ENCODE peak calls at places on chromosomes 13 and 19, in nine cellular contexts. R is aorta; U is CD8-positive, alpha-beta memory T cell; I is astrocyte; Z is endodermal cell; O is CD4-positive, CD25-positive, alpha-beta regulatory T cell; B is stomach; T is ovary; E is fibroblast of lung. G is an unnamed sample.

GRCh38 chr19:16386619-16387240 is 62.1 kb downstream of the KLF2 start:
- DNase-seq in R (no peak), U (peak; percentile 76), I (peak; percentile 32), Z (peak; percentile 85), O (peak; percentile 86), B (peak; percentile 50), T (peak; percentile 47), E (peak; percentile 40), G (no peak)

GRCh38 chr13:56735537-56735942 is 405.2 kb upstream of the PRR20A start:
- DNase-seq in R (no peak), U (no peak), I (no peak), Z (peak; percentile 83), O (no peak), B (no peak), T (no peak), E (no peak), G (no peak)

GRCh38 chr13:103007427-103007762 is 58.8 kb downstream of the SLC10A2 start:
- DNase-seq in R (no peak), U (no peak), I (no peak), Z (no peak), O (no peak), B (no peak), T (no peak), E (no peak), G (no peak)

GRCh38 chr19:5245631-5246553 is 94.7 kb downstream of the PTPRS start:
- DNase-seq in R (no peak), U (no peak), I (no peak), Z (no peak), O (no peak), B (no peak), T (no peak), E (no peak), G (no peak)

GRCh38 chr13:105787518-105788085 is 747.9 kb downstream of the EFNB2 start:
- DNase-seq in R (no peak), U (no peak), I (no peak), Z (no peak), O (no peak), B (no peak), T (no peak), E (no peak), G (no peak)

GRCh38 chr13:64525687-64526086 is 2704.4 kb downstream of the PCDH9 start:
- DNase-seq in R (no peak), U (no peak), I (no peak), Z (no peak), O (no peak), B (no peak), T (no peak), E (no peak), G (no peak)

GRCh38 chr19:6098574-6098973 is 11.7 kb downstream of the RFX2 start:
- DNase-seq in R (no peak), U (no peak), I (no peak), Z (no peak), O (no peak), B (no peak), T (no peak), E (no peak), G (no peak)

GRCh38 chr13:73943137-73943964 is 190.9 kb downstream of the KLF12 start:
- DNase-seq in R (no peak), U (no peak), I (no peak), Z (no peak), O (peak; percentile 70), B (no peak), T (no peak), E (no peak), G (no peak)

GRCh38 chr13:75395056-75395455 is 86.9 kb downstream of the TBC1D4 start:
- DNase-seq in R (peak; percentile 55), U (no peak), I (no peak), Z (no peak), O (peak; percentile 50), B (no peak), T (no peak), E (no peak), G (no peak)

GRCh38 chr13:87779451-87779850 is 108.3 kb downstream of the SLITRK5 start:
- DNase-seq in R (no peak), U (no peak), I (peak; percentile 17), Z (no peak), O (no peak), B (no peak), T (no peak), E (peak; percentile 25), G (no peak)

GRCh38 chr13:34842466-34842865 is 99.6 kb upstream of the NBEA start:
- DNase-seq in R (no peak), U (no peak), I (no peak), Z (no peak), O (no peak), B (no peak), T (no peak), E (no peak), G (no peak)

GRCh38 chr13:90896022-90896421 is 451.5 kb upstream of the MIR17HG start:
- DNase-seq in R (no peak), U (no peak), I (no peak), Z (no peak), O (no peak), B (no peak), T (no peak), E (no peak), G (no peak)

GRCh38 chr19:18418034-18418724 is 1.0 kb upstream of the SSBP4 start:
- DNase-seq in R (peak; percentile 85), U (peak; percentile 57), I (no peak), Z (peak; percentile 67), O (peak; percentile 57), B (no peak), T (peak; percentile 76), E (no peak), G (peak; percentile 55)

GRCh38 chr19:39038098-39038497 is 5.7 kb upstream of the FBXO27 start:
- DNase-seq in R (no peak), U (no peak), I (no peak), Z (peak; percentile 85), O (no peak), B (peak; percentile 58), T (no peak), E (peak; percentile 35), G (peak; percentile 53)

GRCh38 chr13:113562866-113563265 is 21.7 kb upstream of the TFDP1 start:
- DNase-seq in R (no peak), U (peak; percentile 8), I (no peak), Z (peak; percentile 25), O (no peak), B (peak; percentile 4), T (no peak), E (no peak), G (no peak)

GRCh38 chr13:99075268-99076191 is 97.7 kb upstream of the DOCK9 start:
- DNase-seq in R (no peak), U (no peak), I (no peak), Z (no peak), O (peak; percentile 67), B (no peak), T (no peak), E (no peak), G (no peak)

GRCh38 chr13:41458187-41458938 is 1.0 kb downstream of the RGCC start:
- DNase-seq in R (peak; percentile 69), U (peak; percentile 69), I (peak; percentile 14), Z (peak; percentile 74), O (peak; percentile 74), B (peak; percentile 53), T (no peak), E (peak; percentile 20), G (peak; percentile 80)

GRCh38 chr13:42798118-42798517 is 16.7 kb downstream of the FAM216B start:
- DNase-seq in R (no peak), U (no peak), I (no peak), Z (no peak), O (no peak), B (no peak), T (no peak), E (no peak), G (no peak)

DNA sequence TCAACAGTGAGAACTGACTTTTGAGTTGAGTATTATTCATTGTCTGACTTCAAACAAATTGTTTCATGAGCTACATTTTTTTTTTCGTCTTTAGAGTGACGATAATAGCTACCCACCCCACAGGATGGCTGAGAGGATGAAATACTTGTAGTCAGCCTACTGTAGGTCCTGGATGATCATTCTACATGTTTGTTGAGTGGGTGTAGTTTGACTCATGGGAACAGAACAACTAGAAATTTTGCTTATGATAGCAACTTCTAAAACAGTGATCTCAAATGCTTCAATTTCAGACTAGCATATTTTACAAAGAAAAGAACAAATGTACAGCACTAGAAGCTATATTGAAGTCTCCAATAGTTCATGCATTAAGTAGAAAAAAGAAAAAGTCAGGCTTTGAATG is 651.8 kb downstream of the PCDH9 start:
- DNase-seq in R (no peak), U (no peak), I (peak; percentile 10), Z (no peak), O (no peak), B (no peak), T (no peak), E (peak; percentile 20), G (no peak)
- H3K9me3 ChIP-seq in R (no peaks in the 10 kb centered on the region), U (no peaks in the 10 kb centered on the region), I (no peaks in the 10 kb centered on the region), Z (no peaks in the 10 kb centered on the region), O (peaks cover 5% of the 10 kb centered on the region), B (no peaks in the 10 kb centered on the region), T (no peaks in the 10 kb centered on the region), E (no peaks in the 10 kb centered on the region), G (no peaks in the 10 kb centered on the region)

GRCh38 chr13:53089951-53090350 is 61.3 kb downstream of the OLFM4 start:
- DNase-seq in R (no peak), U (no peak), I (no peak), Z (no peak), O (no peak), B (no peak), T (no peak), E (no peak), G (no peak)
- H3K9me3 ChIP-seq in R (no peaks in the 10 kb centered on the region), U (no peaks in the 10 kb centered on the region), I (no peaks in the 10 kb centered on the region), Z (no peaks in the 10 kb centered on the region), O (no peaks in the 10 kb centered on the region), B (no peaks in the 10 kb centered on the region), T (no peaks in the 10 kb centered on the region), E (no peaks in the 10 kb centered on the region), G (no peaks in the 10 kb centered on the region)

GRCh38 chr19:11673608-11674041 is 65.1 kb downstream of the ZNF823 start:
- DNase-seq in R (peak; percentile 74), U (no peak), I (peak; percentile 30), Z (peak; percentile 93), O (no peak), B (peak; percentile 69), T (peak; percentile 78), E (peak; percentile 47), G (peak; percentile 77)
- H3K9me3 ChIP-seq in R (no peaks in the 10 kb centered on the region), U (no peaks in the 10 kb centered on the region), I (peaks cover 7% of the 10 kb centered on the region), Z (peaks cover 52% of the 10 kb centered on the region), O (peaks cover 6% of the 10 kb centered on the region), B (peaks cover 7% of the 10 kb centered on the region), T (no peaks in the 10 kb centered on the region), E (no peaks in the 10 kb centered on the region), G (no peaks in the 10 kb centered on the region)

GRCh38 chr19:51938936-51939335 is 11.7 kb downstream of the ZNF613 start:
- DNase-seq in R (no peak), U (no peak), I (no peak), Z (no peak), O (no peak), B (no peak), T (no peak), E (no peak), G (no peak)
- H3K9me3 ChIP-seq in R (peaks cover 41% of the 10 kb centered on the region), U (peaks cover 50% of the 10 kb centered on the region), I (peaks cover 47% of the 10 kb centered on the region), Z (peaks cover 98% of the 10 kb centered on the region), O (peaks cover 88% of the 10 kb centered on the region), B (peaks cover 100% of the 10 kb centered on the region), T (peaks cover 74% of the 10 kb centered on the region), E (no peaks in the 10 kb centered on the region), G (no peaks in the 10 kb centered on the region)

G was measured in pancreas.